ENCODE peak calls at places on chromosomes 16 and 17, in four cellular contexts. T is choroid plexus epithelial cell; A is activated CD4-positive, alpha-beta T cell treated with anti-CD3 and anti-CD28 coated beads for 36 hours; Q is NCI-H1105. K is an unnamed sample.
A peak's percentile ranks its signal among the peaks of the same experiment; 100 is the strongest.

GRCh38 chr16:78778724-78779004 is 679.2 kb downstream of the WWOX start:
- DNase-seq in T (no peak), Q (no peak), A (peak; percentile 53), K (no peak)

GRCh38 chr16:67917852-67918236 is 13.8 kb downstream of the CTRL start:
- DNase-seq in A (peak; percentile 79), Q (no peak), T (peak; percentile 76), K (peak; percentile 87)

GRCh38 chr17:70053241-70054234 is 21.5 kb upstream of the KCNJ16 start:
- DNase-seq in T (peak; percentile 48), A (no peak), Q (no peak), K (no peak)

GRCh38 chr17:57357830-57358426 is 101.6 kb downstream of the MSI2 start:
- DNase-seq in T (no peak), Q (no peak), A (no peak), K (no peak)

GRCh38 chr16:31083981-31084380 is 4.8 kb downstream of the PRSS53 start:
- DNase-seq in T (no peak), Q (no peak), A (no peak), K (no peak)

GRCh38 chr17:73798111-73798748 is 154.0 kb upstream of the SDK2 start:
- DNase-seq in A (no peak), T (peak; percentile 94), Q (no peak), K (peak; percentile 87)

GRCh38 chr16:86070971-86071370 is 172.0 kb downstream of the IRF8 start:
- DNase-seq in Q (no peak), T (no peak), A (no peak), K (no peak)

GRCh38 chr17:1005361-1005946 is 8.5 kb downstream of the TIMM22 start:
- DNase-seq in T (peak; percentile 20), A (no peak), Q (peak; percentile 63), K (peak; percentile 22)

GRCh38 chr16:1208239-1208830 is 16.7 kb downstream of the TPSG1 start:
- DNase-seq in A (peak; percentile 31), T (no peak), Q (no peak), K (no peak)

GRCh38 chr16:27703121-27703520 is 153.2 kb downstream of the KATNIP start:
- DNase-seq in Q (no peak), T (no peak), A (no peak), K (no peak)

GRCh38 chr17:75181608-75182318 is 996 bp downstream of the SUMO2 start:
- DNase-seq in A (peak; percentile 69), T (peak; percentile 41), Q (no peak), K (no peak)

GRCh38 chr17:37833237-37833859 is 88.5 kb upstream of the HNF1B start:
- DNase-seq in T (no peak), Q (no peak), A (peak; percentile 69), K (no peak)

GRCh38 chr17:78294776-78295175 is 63.3 kb downstream of the TMEM235 start:
- DNase-seq in A (no peak), Q (no peak), T (peak; percentile 68), K (peak; percentile 88)

GRCh38 chr17:49201481-49201927 is 8.9 kb downstream of the GNGT2 start:
- DNase-seq in T (peak; percentile 31), Q (no peak), A (no peak), K (peak; percentile 69)